ENCODE peak calls at places on chromosomes 6 and 20, in four cellular contexts. Y, O, D and W are unnamed samples.

GRCh38 chr20:49893242-49894072 is 21.9 kb downstream of the SPATA2 start:
- DNase-seq in O (peak), D (no peak), Y (no peak), W (no peak)

GRCh38 chr6:37696220-37696840 is 1.4 kb downstream of the MDGA1 start:
- DNase-seq in O (no peak), D (no peak), Y (no peak), W (peak)

GRCh38 chr20:830011-830521 is 3.4 kb upstream of the FAM110A start:
- DNase-seq in Y (no peak), D (no peak), O (peak), W (no peak)

GRCh38 chr6:21595951-21596378 is 2.4 kb downstream of the SOX4 start:
- DNase-seq in Y (no peak), D (no peak), O (no peak), W (no peak)

GRCh38 chr20:4835244-4836177 is 113.8 kb downstream of the PRND start:
- DNase-seq in O (peak), D (no peak), Y (no peak), W (no peak)

GRCh38 chr20:44171775-44172571 is 15.0 kb downstream of the JPH2 start:
- DNase-seq in Y (no peak), D (no peak), O (no peak), W (no peak)

GRCh38 chr20:34578040-34578439 is 19.5 kb downstream of the MAP1LC3A start:
- DNase-seq in Y (no peak), D (no peak), O (no peak), W (no peak)

GRCh38 chr6:63352587-63353281 is 33.0 kb upstream of the LGSN start:
- DNase-seq in D (peak), O (peak), Y (no peak), W (no peak)

GRCh38 chr20:415820-416322 is 7.8 kb downstream of the RBCK1 start:
- DNase-seq in D (no peak), O (no peak), Y (no peak), W (no peak)